ENCODE peak calls at places on chromosomes 16 and 17, in nine cellular contexts. P is tibial nerve, R is hepatocyte, M is ovary, G is tibial artery, I is AG10803, O is lower lobe of right lung, F is prostate gland, B is left ventricle myocardium inferior. S is an unnamed sample.

GRCh38 chr17:20944014-20944905 is 98.6 kb downstream of the USP22 start:
- DNase-seq in I (no peak), F (peak; percentile 80), O (peak; percentile 62), M (no peak), R (peak; percentile 73), B (no peak), G (no peak), P (no peak), S (no peak)

GRCh38 chr16:2751577-2752034 is 832 bp upstream of the SRRM2 start:
- DNase-seq in G (no peak), O (peak; percentile 57), M (peak; percentile 64), R (no peak), I (no peak), P (no peak), B (no peak), F (no peak), S (no peak)

GRCh38 chr17:82592751-82593589 is 55.3 kb downstream of the WDR45B start:
- DNase-seq in O (peak; percentile 80), M (peak; percentile 81), R (peak; percentile 84), G (peak; percentile 91), P (no peak), F (peak; percentile 81), B (peak; percentile 54), I (peak; percentile 75), S (peak; percentile 73)

GRCh38 chr16:56795011-56795410 is 65.1 kb downstream of the NUP93 start:
- DNase-seq in G (no peak), P (no peak), I (no peak), F (no peak), M (no peak), B (no peak), O (no peak), R (no peak), S (peak; percentile 22)

GRCh38 chr17:73103661-73104335 is 11.3 kb upstream of the SLC39A11 start:
- DNase-seq in I (no peak), B (no peak), G (no peak), M (no peak), O (no peak), R (no peak), P (no peak), F (no peak), S (peak; percentile 7)

GRCh38 chr17:46782250-46782953 is 36.1 kb downstream of the WNT3 start:
- DNase-seq in G (no peak), B (no peak), I (no peak), R (peak; percentile 67), O (peak; percentile 70), F (no peak), M (no peak), P (no peak), S (peak; percentile 47)

GRCh38 chr16:51035110-51035498 is 116.0 kb downstream of the SALL1 start:
- DNase-seq in M (no peak), B (no peak), I (peak; percentile 29), F (no peak), P (peak; percentile 16), G (no peak), R (no peak), O (no peak), S (no peak)

GRCh38 chr16:86432048-86432447 is 78.3 kb upstream of the FOXF1 start:
- DNase-seq in B (no peak), I (no peak), R (no peak), P (no peak), F (no peak), G (no peak), M (no peak), O (no peak), S (no peak)

GRCh38 chr17:38569701-38570512 is 35.8 kb downstream of the SRCIN1 start:
- DNase-seq in I (no peak), P (no peak), B (no peak), O (no peak), F (no peak), R (no peak), G (no peak), M (no peak), S (no peak)

GRCh38 chr17:76079577-76080206 is 710 bp downstream of the ZACN start:
- DNase-seq in B (no peak), O (no peak), P (no peak), G (no peak), F (no peak), M (no peak), R (no peak), I (no peak), S (peak; percentile 20)
- TF ChIP-seq CTCF in B (no peak), O (no peak), P (no peak), G (no peak), F (no peak), M (no peak), R (no peak), I (no peak), S (peak; percentile 21)

GRCh38 chr17:64443086-64443760 is 5.7 kb upstream of the MILR1 start:
- DNase-seq in G (no peak), F (no peak), R (no peak), M (no peak), O (no peak), P (no peak), B (no peak), I (no peak), S (no peak)
- H3K4me3 ChIP-seq in G (no peak overlapping the region), F (no peak overlapping the region), R (no peak overlapping the region), M (no peak overlapping the region), O (no peak overlapping the region), P (no peak overlapping the region), B (no peak overlapping the region), I (no peak overlapping the region), S (no peak overlapping the region)

DNA sequence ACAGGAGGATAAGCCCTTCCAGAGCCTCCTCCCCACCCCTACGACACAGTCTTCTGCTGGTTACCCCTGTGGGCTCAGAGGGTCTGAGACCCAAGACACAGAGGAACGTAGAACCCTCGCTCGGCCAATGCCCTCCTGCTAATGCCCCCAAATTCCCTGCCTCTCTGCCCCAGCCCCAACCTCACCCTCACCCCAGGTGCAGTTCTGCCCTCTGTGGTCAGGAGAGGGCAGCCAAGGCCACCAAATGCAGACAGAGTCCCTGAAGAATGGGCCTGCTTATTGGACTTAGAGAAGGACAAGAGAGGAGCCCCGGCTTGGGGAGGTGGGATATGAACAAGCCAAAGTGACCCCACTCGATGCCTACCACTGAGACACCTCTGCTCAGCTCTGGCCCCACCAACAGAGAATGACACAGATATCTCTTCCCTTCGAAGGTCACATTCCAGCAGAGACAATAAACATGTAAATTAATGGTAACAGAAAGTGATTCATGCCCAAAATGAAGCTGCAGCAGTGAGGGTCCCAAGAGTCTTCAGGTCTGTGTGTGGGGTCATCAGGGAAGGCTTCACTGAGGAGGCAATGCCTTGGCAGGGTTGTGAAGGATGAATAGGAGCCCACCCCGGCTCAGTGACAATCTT is 80.9 kb upstream of the CCL1 start:
- DNase-seq in M (peak; percentile 25), R (peak; percentile 25), I (no peak), G (no peak), F (no peak), P (no peak), B (peak; percentile 23), O (no peak), S (no peak)
- TF ChIP-seq CTCF in M (no peak), R (peak; percentile 37), I (peak; percentile 16), G (no peak), F (no peak), P (no peak), B (peak; percentile 57), O (no peak), S (no peak)

DNA sequence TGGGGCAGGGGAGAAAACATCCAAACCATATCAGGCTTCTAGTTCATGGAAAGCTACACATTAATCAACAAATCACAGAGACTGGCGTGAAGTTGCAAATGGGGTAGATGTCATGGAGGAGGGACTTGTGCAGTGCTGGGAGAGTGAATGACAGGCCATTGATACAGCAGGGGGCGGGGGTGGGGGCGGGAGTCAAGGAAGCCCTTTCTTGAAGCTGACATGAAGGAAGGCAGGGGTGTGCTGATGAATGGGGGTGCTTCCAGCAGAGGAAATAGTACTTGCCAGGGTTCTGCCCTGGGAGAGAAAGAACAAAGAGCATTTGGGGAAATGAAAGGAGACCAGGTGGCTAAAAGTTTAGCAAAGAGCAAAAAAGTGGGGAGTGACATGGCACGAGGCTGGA is 269.9 kb downstream of the SHISA9 start:
- DNase-seq in P (no peak), G (no peak), F (no peak), O (no peak), I (no peak), M (no peak), R (no peak), B (no peak), S (no peak)
- H3K4me3 ChIP-seq in P (no peak overlapping the region), G (no peak overlapping the region), F (no peak overlapping the region), O (no peak overlapping the region), I (no peak overlapping the region), M (no peak overlapping the region), R (no peak overlapping the region), B (no peak overlapping the region), S (no peak overlapping the region)

GRCh38 chr17:49667854-49668253 is 10.0 kb downstream of the SPOP start:
- DNase-seq in F (no peak), M (no peak), P (no peak), O (no peak), R (no peak), B (no peak), I (no peak), G (no peak), S (no peak)

GRCh38 chr17:49659983-49660382 is 17.9 kb downstream of the SPOP start:
- DNase-seq in I (no peak), R (no peak), B (no peak), P (no peak), O (no peak), F (no peak), M (no peak), G (no peak), S (no peak)

GRCh38 chr17:49670002-49670401 is 7.9 kb downstream of the SPOP start:
- DNase-seq in F (no peak), O (no peak), M (no peak), G (no peak), B (no peak), P (no peak), I (no peak), R (no peak), S (no peak)

GRCh38 chr17:49670641-49671040 is 7.3 kb downstream of the SPOP start:
- DNase-seq in F (no peak), O (no peak), R (no peak), G (no peak), I (peak; percentile 63), M (no peak), P (no peak), B (no peak), S (no peak)

DNA sequence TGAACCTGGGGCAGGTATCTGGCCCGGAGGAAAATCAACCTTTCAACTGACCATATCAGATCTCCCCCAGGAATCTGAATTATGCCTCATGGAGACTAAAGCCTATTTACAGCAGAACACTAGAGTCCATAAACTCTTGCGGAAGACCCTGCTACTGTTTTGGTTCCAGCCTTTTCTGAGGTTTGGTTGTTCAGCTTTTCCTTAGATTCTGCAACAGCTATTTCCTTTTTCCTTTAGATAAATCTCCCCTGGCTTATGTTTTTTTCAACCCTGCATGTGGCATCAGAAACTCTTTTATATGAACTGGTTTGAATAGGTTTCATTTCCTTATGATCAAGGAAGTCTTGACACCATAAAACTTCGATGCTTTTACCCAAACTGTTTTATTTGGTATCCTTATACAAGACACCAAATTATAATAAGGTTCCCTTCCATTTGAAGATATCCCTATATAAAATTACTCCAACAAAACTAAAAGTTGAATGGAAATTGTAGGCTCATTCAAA is 13.1 kb downstream of the SPOP start:
- DNase-seq in O (no peak), M (no peak), P (no peak), R (no peak), B (no peak), F (no peak), G (no peak), I (no peak), S (no peak)
- TF ChIP-seq CTCF in O (no peak), M (no peak), P (no peak), R (no peak), B (no peak), F (no peak), G (no peak), I (no peak), S (no peak)

S was measured in cardiac fibroblast.